ENCODE peak calls at places on chromosomes 11 and 22, in eight cellular contexts. G is IMR-90, Z is nephron progenitor cell, V is natural killer cell, C is fibroblast of the aortic adventitia, P is endothelial cell, X is lower leg skin, O is GM12865. R is an unnamed sample.

GRCh38 chr22:27637604-27638003 is 164.0 kb downstream of the MN1 start:
- DNase-seq in C (peak), O (no peak), X (no peak), P (no peak), G (peak), V (no peak), Z (no peak), R (no peak)

GRCh38 chr22:49753276-49753884 is 74.3 kb downstream of the BRD1 start:
- DNase-seq in C (no peak), X (no peak), Z (no peak), O (no peak), P (no peak), G (no peak), V (no peak), R (no peak)

GRCh38 chr11:48099916-48100446 is 116.6 kb upstream of the OR4B1 start:
- DNase-seq in C (no peak), P (no peak), Z (no peak), O (no peak), G (no peak), X (no peak), V (no peak), R (no peak)

GRCh38 chr11:129247129-129247528 is 55.0 kb upstream of the ARHGAP32 start:
- DNase-seq in G (peak), V (no peak), C (peak), O (no peak), Z (no peak), P (no peak), X (no peak), R (no peak)

GRCh38 chr22:41184679-41185078 is 20.4 kb upstream of the L3MBTL2 start:
- DNase-seq in P (no peak), V (no peak), X (no peak), C (no peak), O (no peak), Z (no peak), G (no peak), R (no peak)

GRCh38 chr22:47175151-47175760 is 412.8 kb downstream of the TBC1D22A start:
- DNase-seq in G (peak), V (no peak), P (no peak), O (no peak), C (peak), Z (no peak), X (no peak), R (no peak)

GRCh38 chr22:29925402-29925801 is 42.4 kb downstream of the MTMR3 start:
- DNase-seq in X (no peak), C (no peak), P (no peak), O (no peak), Z (no peak), V (no peak), G (no peak), R (no peak)

GRCh38 chr11:61026121-61027031 is 54.9 kb downstream of the CD6 start:
- DNase-seq in V (no peak), G (no peak), C (no peak), Z (no peak), P (no peak), O (no peak), X (no peak), R (no peak)

GRCh38 chr11:3225826-3226750 is 6.1 kb downstream of the MRGPRE start:
- DNase-seq in C (no peak), P (no peak), X (no peak), V (no peak), O (no peak), Z (no peak), G (no peak), R (no peak)

GRCh38 chr11:93895106-93895862 is 44.9 kb upstream of the VSTM5 start:
- DNase-seq in C (peak), V (no peak), O (peak), G (peak), P (peak), X (no peak), Z (peak), R (peak)

GRCh38 chr11:45945392-45945999 is 23.0 kb downstream of the LARGE2 start:
- DNase-seq in P (no peak), X (no peak), O (no peak), Z (no peak), C (no peak), G (no peak), V (no peak), R (no peak)

GRCh38 chr11:25065711-25066110 is 568.9 kb downstream of the LUZP2 start:
- DNase-seq in V (no peak), C (peak), X (no peak), G (peak), Z (no peak), P (no peak), O (no peak), R (no peak)

GRCh38 chr11:109432105-109432504 is 10.1 kb downstream of the C11orf87 start:
- DNase-seq in P (no peak), Z (no peak), G (peak), V (no peak), X (no peak), O (no peak), C (peak), R (no peak)

GRCh38 chr22:42889290-42889689 is 32.2 kb upstream of the ARFGAP3 start:
- DNase-seq in G (no peak), O (peak), X (no peak), P (no peak), Z (no peak), C (no peak), V (no peak), R (no peak)

GRCh38 chr11:44592125-44592643 is 26.7 kb downstream of the CD82 start:
- DNase-seq in P (no peak), Z (no peak), G (peak), V (no peak), C (peak), X (peak), O (no peak), R (no peak)
- TF ChIP-seq CTCF in P (no peak), Z (no peak), G (no peak), V (no peak), C (no peak), X (no peak), O (no peak), R (no peak)

DNA sequence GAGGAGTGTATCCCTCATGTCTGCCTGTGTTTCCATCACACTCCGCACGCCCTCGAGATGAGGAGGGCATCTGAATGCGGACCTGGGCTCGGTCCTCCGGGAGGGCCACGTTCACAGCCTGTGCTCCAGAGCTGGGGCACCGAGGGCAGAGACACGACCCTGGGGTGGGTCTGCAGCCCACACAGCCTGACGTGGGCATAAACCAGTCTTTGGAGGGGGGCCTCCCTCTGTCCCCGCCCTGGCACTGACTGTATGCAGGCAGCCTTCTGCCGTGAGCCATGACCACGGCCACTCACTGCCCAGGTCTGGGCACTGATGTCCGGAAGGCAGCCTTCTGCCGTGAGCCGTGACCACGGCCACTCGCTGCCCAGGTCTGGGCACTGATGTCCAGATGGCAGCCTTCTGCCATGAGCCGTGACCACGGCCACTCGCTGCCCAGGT is 1425.1 kb downstream of the BRD1 start:
- DNase-seq in X (no peak), V (no peak), Z (no peak), G (no peak), C (no peak), P (no peak), O (no peak), R (no peak)
- TF ChIP-seq CTCF in X (no peak), V (no peak), Z (no peak), G (no peak), C (no peak), P (no peak), O (no peak), R (no peak)

GRCh38 chr22:20396639-20397038 is 2.7 kb downstream of the ZNF74 start:
- DNase-seq in P (no peak), Z (no peak), O (peak), X (no peak), G (peak), V (no peak), C (peak), R (no peak)

GRCh38 chr22:20399866-20400605 is 6.1 kb downstream of the ZNF74 start:
- DNase-seq in G (no peak), V (no peak), X (no peak), C (no peak), Z (no peak), P (no peak), O (no peak), R (no peak)

GRCh38 chr22:20400606-20401375 is 6.8 kb downstream of the ZNF74 start:
- DNase-seq in P (no peak), X (no peak), V (no peak), O (no peak), C (no peak), G (no peak), Z (no peak), R (no peak)

GRCh38 chr22:20397498-20397897 is 3.5 kb downstream of the ZNF74 start:
- DNase-seq in X (no peak), O (no peak), V (no peak), C (no peak), Z (no peak), P (no peak), G (no peak), R (no peak)

DNA sequence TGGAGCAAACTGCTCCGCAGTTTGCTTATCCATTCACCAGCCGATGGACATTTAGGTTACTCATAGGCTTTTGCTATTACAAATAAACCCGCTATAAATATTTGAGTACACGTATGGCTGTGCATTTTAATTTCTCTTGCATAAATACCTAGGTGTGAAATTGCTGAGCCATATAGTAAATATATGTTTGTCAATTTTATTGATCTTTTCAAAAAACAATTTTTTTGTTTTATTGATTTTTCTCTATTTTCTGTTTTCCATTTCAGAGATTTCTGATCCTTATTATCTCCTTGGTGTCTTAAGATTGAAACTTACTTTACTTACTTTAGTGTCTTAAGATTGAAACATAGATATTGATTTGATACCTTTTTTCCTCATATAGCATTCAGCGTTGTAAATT is 4.5 kb downstream of the ZNF74 start:
- DNase-seq in Z (no peak), O (no peak), V (no peak), X (no peak), C (no peak), P (no peak), G (no peak), R (no peak)
- TF ChIP-seq CTCF in Z (no peak), O (no peak), V (no peak), X (no peak), C (no peak), P (no peak), G (no peak), R (no peak)

GRCh38 chr11:121105063-121105480 is 4.0 kb downstream of the TECTA start:
- DNase-seq in X (peak), O (no peak), C (peak), G (peak), V (no peak), P (no peak), Z (no peak), R (no peak)

GRCh38 chr11:121105851-121106250 is 4.8 kb downstream of the TECTA start:
- DNase-seq in X (no peak), V (no peak), C (no peak), O (no peak), G (no peak), P (no peak), Z (no peak), R (no peak)

GRCh38 chr11:121100943-121101342 is at the start of gene TECTA:
- DNase-seq in C (no peak), O (no peak), P (no peak), X (no peak), Z (no peak), G (no peak), V (no peak), R (no peak)

GRCh38 chr11:121106812-121107211 is 5.8 kb downstream of the TECTA start:
- DNase-seq in Z (no peak), V (no peak), X (no peak), C (no peak), P (no peak), O (no peak), G (no peak), R (no peak)

DNA sequence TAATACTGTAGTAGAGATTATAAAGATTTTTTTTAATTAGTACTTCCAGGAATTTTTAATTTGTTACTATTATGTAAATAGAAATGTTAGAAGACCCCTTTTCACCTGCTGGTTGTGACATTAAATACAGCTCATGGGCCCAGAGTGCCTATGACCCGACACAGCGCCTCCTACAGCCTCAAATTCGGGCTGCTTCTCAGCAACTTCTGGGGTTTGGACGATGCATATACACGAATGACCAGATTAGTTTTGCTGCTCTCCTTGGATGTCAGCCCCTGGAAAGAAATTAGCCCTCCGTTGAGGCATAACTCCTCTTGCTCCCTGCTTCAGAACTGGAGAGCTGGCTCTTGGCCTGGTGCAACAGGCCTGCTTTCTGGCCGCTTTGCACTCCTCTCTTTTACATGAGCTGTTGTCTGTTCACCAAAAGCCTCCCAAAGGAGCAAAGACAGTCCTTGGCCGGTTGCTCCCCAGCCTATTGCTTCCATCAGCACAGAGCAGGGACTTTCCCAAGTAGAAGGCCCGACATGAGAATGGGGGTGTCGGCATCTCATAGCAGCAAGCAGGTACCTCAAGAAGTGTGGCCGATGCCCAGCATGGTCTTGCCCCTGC is 3.3 kb downstream of the TECTA start:
- DNase-seq in O (peak), G (no peak), P (peak), V (no peak), C (no peak), X (no peak), Z (no peak), R (no peak)
- TF ChIP-seq CTCF in O (no peak), G (no peak), P (peak), V (no peak), C (peak), X (no peak), Z (no peak), R (peak)

GRCh38 chr11:134020598-134020997 is 48.3 kb upstream of the JAM3 start:
- DNase-seq in X (no peak), G (no peak), C (no peak), P (no peak), Z (no peak), O (no peak), V (no peak), R (no peak)
- TF ChIP-seq CTCF in X (no peak), G (no peak), C (no peak), P (no peak), Z (no peak), O (no peak), V (no peak), R (no peak)

R was measured in neural crest cell.